ENCODE peak calls at places on chromosomes 2 and 18, in nine cellular contexts. N is PC-3; Z is effector memory CD4-positive, alpha-beta T cell; C is SK-N-SH; U is NCI-H748 treated with DMSO at 0.1 percent for 48 hours; M is SK-N-DZ; T is adipocyte; S is activated T-cell treated with anti-CD3 and anti-CD28 coated beads for 24 hours; E is stimulated activated CD4-positive, alpha-beta T cell treated with anti-CD3 and anti-CD28 coated beads, Interleukin-15, amount 100 ng/mL, for 24 hours. W is an unnamed sample.

GRCh38 chr2:68994864-68995263 is 18.1 kb upstream of the ANTXR1 start:
- DNase-seq in N (peak), Z (no peak), C (no peak), U (no peak), M (no peak), T (no peak), S (no peak), E (no peak), W (peak)

GRCh38 chr2:231218356-231218755 is 19.9 kb downstream of the ARMC9 start:
- DNase-seq in N (no peak), Z (no peak), C (no peak), U (no peak), M (no peak), T (no peak), S (no peak), E (no peak), W (no peak)

GRCh38 chr2:26942543-26943295 is 27.7 kb upstream of the MAPRE3 start:
- DNase-seq in N (peak), Z (peak), C (peak), U (peak), M (peak), T (peak), S (peak), E (peak), W (peak)

GRCh38 chr2:55048514-55048924 is 1.7 kb downstream of the RTN4 start:
- DNase-seq in N (peak), Z (no peak), C (peak), U (no peak), M (peak), T (peak), S (no peak), E (no peak), W (no peak)

GRCh38 chr2:810397-810796 is 133.2 kb upstream of the TMEM18 start:
- DNase-seq in N (no peak), Z (no peak), C (no peak), U (no peak), M (no peak), T (no peak), S (no peak), E (no peak), W (no peak)

GRCh38 chr2:171709011-171709685 is 21.9 kb downstream of the DYNC1I2 start:
- DNase-seq in N (peak), Z (no peak), C (no peak), U (no peak), M (no peak), T (no peak), S (no peak), E (no peak), W (no peak)

GRCh38 chr18:72612894-72613537 is 68.9 kb upstream of the CBLN2 start:
- DNase-seq in N (no peak), Z (no peak), C (no peak), U (no peak), M (no peak), T (no peak), S (no peak), E (no peak), W (no peak)

GRCh38 chr2:75500633-75501032 is 60.1 kb downstream of the EVA1A start:
- DNase-seq in N (peak), Z (no peak), C (no peak), U (peak), M (no peak), T (peak), S (no peak), E (no peak), W (no peak)

GRCh38 chr2:216490061-216490460 is 8.6 kb upstream of the RPL37A start:
- DNase-seq in N (peak), Z (no peak), C (no peak), U (no peak), M (no peak), T (peak), S (no peak), E (no peak), W (peak)

GRCh38 chr2:237932731-237933131 is 34.1 kb upstream of the UBE2F start:
- DNase-seq in N (peak), Z (no peak), C (no peak), U (no peak), M (no peak), T (peak), S (no peak), E (peak), W (peak)

GRCh38 chr2:234273887-234274584 is 222.8 kb downstream of the ARL4C start:
- DNase-seq in N (no peak), Z (no peak), C (no peak), U (no peak), M (no peak), T (no peak), S (no peak), E (peak), W (no peak)

GRCh38 chr2:64574871-64575270 is 50.7 kb downstream of the AFTPH start:
- DNase-seq in N (no peak), Z (no peak), C (no peak), U (no peak), M (no peak), T (no peak), S (no peak), E (no peak), W (no peak)

GRCh38 chr2:237996041-237996593 is 29.3 kb downstream of the UBE2F start:
- DNase-seq in N (peak), Z (no peak), C (no peak), U (no peak), M (no peak), T (peak), S (no peak), E (no peak), W (peak)

GRCh38 chr18:8049147-8049546 is 482.0 kb downstream of the PTPRM start:
- DNase-seq in N (peak), Z (no peak), C (no peak), U (no peak), M (no peak), T (peak), S (no peak), E (no peak), W (no peak)

GRCh38 chr18:25169701-25170100 is 182.3 kb downstream of the ZNF521 start:
- DNase-seq in N (no peak), Z (no peak), C (no peak), U (no peak), M (no peak), T (peak), S (no peak), E (no peak), W (peak)

GRCh38 chr2:9071584-9072124 is 68.2 kb upstream of the MBOAT2 start:
- DNase-seq in N (peak), Z (no peak), C (no peak), U (no peak), M (no peak), T (no peak), S (no peak), E (no peak), W (no peak)

GRCh38 chr2:136122654-136123053 is 4.7 kb upstream of the CXCR4 start:
- DNase-seq in N (no peak), Z (no peak), C (no peak), U (no peak), M (no peak), T (no peak), S (no peak), E (no peak), W (no peak)